ENCODE peak calls at places on chromosomes 12 and 14, in five cellular contexts. P is right lobe of liver, S is choroid plexus epithelial cell, E is retinal pigment epithelial cell, J is mammary epithelial cell. L is an unnamed sample.
A peak's percentile ranks its signal among the peaks of the same experiment; 100 is the strongest.

GRCh38 chr14:37594238-37594915 is 672 bp downstream of the FOXA1 start:
- DNase-seq in E (no peak), J (peak; percentile 74), S (peak; percentile 83), P (peak; percentile 76), L (no peak)

GRCh38 chr12:70197362-70197744 is 45.9 kb upstream of the CNOT2 start:
- DNase-seq in E (no peak), S (peak; percentile 41), J (no peak), P (no peak), L (no peak)

GRCh38 chr12:105955608-105955931 is 183.2 kb downstream of the NUAK1 start:
- DNase-seq in J (no peak), E (no peak), S (no peak), P (no peak), L (no peak)

GRCh38 chr12:64669270-64669842 is 59.1 kb downstream of the RASSF3 start:
- DNase-seq in E (no peak), P (peak; percentile 79), S (peak; percentile 68), J (peak; percentile 17), L (no peak)

GRCh38 chr14:65231286-65231980 is 129.1 kb upstream of the MAX start:
- DNase-seq in P (no peak), S (no peak), J (no peak), E (no peak), L (no peak)

GRCh38 chr14:100523536-100524025 is 63.6 kb downstream of the BEGAIN start:
- DNase-seq in J (no peak), P (no peak), E (no peak), S (no peak), L (no peak)

GRCh38 chr12:5806376-5807089 is 138.5 kb downstream of the ANO2 start:
- DNase-seq in J (no peak), E (peak; percentile 32), S (no peak), P (no peak), L (no peak)

GRCh38 chr12:41962171-41962572 is 182.5 kb downstream of the GXYLT1 start:
- DNase-seq in E (no peak), P (no peak), S (no peak), J (no peak), L (no peak)

GRCh38 chr14:88029500-88029899 is 24.6 kb downstream of the GPR65 start:
- DNase-seq in S (no peak), P (no peak), J (no peak), E (no peak), L (no peak)

GRCh38 chr14:100891501-100892445 is 11.7 kb downstream of the RTL1 start:
- DNase-seq in P (no peak), S (no peak), E (no peak), J (no peak), L (no peak)

GRCh38 chr14:74608959-74609611 is 3.0 kb downstream of the LTBP2 start:
- DNase-seq in P (peak; percentile 78), E (peak; percentile 48), S (peak; percentile 95), J (peak; percentile 77), L (no peak)

GRCh38 chr12:76820888-76821482 is 57.1 kb downstream of the ZDHHC17 start:
- DNase-seq in P (no peak), S (peak; percentile 67), E (no peak), J (peak; percentile 29), L (no peak)

GRCh38 chr12:45299132-45299692 is 83.3 kb downstream of the ANO6 start:
- DNase-seq in S (peak; percentile 79), E (no peak), J (peak; percentile 62), P (no peak), L (no peak)

GRCh38 chr14:35154016-35154415 is 31.7 kb downstream of the PRORP start:
- DNase-seq in E (no peak), S (no peak), P (no peak), J (no peak), L (no peak)

GRCh38 chr12:129550353-129550752 is 353.5 kb downstream of the TMEM132D start:
- DNase-seq in E (no peak), J (no peak), S (no peak), P (no peak), L (no peak)

GRCh38 chr14:88995437-88996198 is 171.2 kb downstream of the TTC8 start:
- DNase-seq in P (no peak), S (peak; percentile 65), E (peak; percentile 100), J (peak; percentile 70), L (peak; percentile 96)

GRCh38 chr14:91369628-91370445 is 47.8 kb downstream of the CCDC88C start:
- DNase-seq in S (no peak), J (peak; percentile 68), P (no peak), E (no peak), L (no peak)

GRCh38 chr14:72942934-72943333 is 16.7 kb downstream of the DCAF4 start:
- DNase-seq in J (no peak), P (no peak), S (no peak), E (no peak), L (no peak)

GRCh38 chr12:29816869-29817730 is 33.4 kb upstream of the TMTC1 start:
- DNase-seq in S (no peak), P (no peak), J (no peak), E (no peak), L (no peak)

GRCh38 chr14:92412912-92413311 is 89.9 kb downstream of the SLC24A4 start:
- DNase-seq in S (no peak), J (no peak), E (no peak), P (no peak), L (no peak)

GRCh38 chr14:88866305-88866704 is 41.9 kb downstream of the TTC8 start:
- DNase-seq in E (no peak), J (no peak), S (peak; percentile 61), P (no peak), L (no peak)

GRCh38 chr14:22319526-22320352 is 269.3 kb downstream of the DAD1 start:
- DNase-seq in S (peak; percentile 88), E (no peak), P (no peak), J (peak; percentile 39), L (no peak)

GRCh38 chr14:31880935-31881334 is 196.2 kb upstream of the ARHGAP5 start:
- DNase-seq in S (peak; percentile 95), P (no peak), E (peak; percentile 81), J (peak; percentile 87), L (peak; percentile 86)

GRCh38 chr14:56874375-56874774 is 64.1 kb upstream of the OTX2 start:
- DNase-seq in S (no peak), J (peak; percentile 9), E (no peak), P (no peak), L (no peak)

GRCh38 chr14:35661875-35662274 is 127.9 kb downstream of the INSM2 start:
- DNase-seq in J (no peak), E (no peak), S (no peak), P (no peak), L (no peak)

DNA sequence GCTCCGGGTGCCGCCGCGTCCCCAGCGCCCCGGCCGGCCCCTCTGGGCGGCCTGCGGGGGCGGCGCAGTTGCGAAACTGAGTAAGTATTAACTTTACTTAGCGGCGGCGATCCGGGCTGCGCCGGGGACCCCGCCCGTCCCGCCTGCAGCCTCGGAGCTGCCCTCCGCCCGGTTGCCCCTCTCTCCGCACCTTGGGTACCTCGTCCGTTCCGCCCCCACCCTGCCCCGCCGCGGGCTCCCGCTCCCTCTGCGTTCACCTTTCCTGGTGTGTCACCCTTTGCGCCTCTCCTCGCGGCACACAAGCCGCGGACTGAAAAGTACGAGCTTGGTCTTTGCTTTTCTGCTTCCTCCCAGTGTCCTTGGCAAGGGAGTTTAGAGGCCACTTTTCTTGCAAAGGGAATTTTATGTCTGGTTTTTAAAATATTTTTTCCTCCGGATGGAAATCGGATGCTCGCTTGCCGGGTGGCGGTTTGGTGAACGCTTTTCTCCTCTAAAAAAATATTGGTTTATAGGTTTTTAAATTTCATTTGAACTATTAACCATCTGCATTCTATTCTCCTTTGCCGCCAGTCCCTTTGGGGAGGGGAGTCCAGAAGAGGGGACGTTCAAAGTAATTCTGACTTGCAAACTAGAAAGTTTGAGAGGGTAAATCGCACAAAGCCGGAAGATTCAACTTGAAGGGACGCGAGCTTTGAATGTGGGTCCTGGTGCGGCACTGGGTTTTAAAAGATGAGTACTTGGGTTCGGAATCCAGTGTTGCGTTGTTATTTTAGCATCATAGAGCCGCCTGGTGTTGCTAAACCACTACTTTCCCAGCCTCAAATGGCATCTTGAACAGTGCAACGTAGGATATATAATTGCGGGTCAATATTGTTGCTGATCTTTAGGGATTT is 833 bp downstream of the RASSF8 start:
- DNase-seq in J (peak; percentile 73), P (peak; percentile 67), E (no peak), S (peak; percentile 92), L (no peak)
- TF ChIP-seq CTCF in J (no peak), P (no peak), E (peak; percentile 30), S (peak; percentile 46), L (peak; percentile 24)

DNA sequence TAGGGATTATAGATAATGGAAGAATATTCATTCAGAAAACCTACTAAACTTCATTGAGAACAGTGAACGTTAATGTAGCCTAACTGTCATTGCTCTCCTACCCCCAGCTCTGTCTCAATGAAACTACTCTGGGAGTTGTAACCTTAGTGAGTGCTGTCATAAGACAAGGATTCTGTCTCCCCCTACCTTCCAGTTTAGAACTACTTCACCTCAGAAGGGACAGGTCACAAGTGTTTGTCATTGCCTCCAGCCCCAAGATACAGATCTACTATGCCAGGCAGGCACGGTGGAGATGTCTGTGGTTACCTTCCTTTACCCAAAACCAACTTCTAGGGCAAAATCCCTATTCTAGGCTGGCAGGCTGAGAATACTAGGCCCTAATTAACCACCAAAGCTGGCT is 833.1 kb upstream of the SEL1L start:
- DNase-seq in E (no peak), P (no peak), J (no peak), S (no peak), L (no peak)
- TF ChIP-seq CTCF in E (no peak), P (no peak), J (no peak), S (no peak), L (no peak)

DNA sequence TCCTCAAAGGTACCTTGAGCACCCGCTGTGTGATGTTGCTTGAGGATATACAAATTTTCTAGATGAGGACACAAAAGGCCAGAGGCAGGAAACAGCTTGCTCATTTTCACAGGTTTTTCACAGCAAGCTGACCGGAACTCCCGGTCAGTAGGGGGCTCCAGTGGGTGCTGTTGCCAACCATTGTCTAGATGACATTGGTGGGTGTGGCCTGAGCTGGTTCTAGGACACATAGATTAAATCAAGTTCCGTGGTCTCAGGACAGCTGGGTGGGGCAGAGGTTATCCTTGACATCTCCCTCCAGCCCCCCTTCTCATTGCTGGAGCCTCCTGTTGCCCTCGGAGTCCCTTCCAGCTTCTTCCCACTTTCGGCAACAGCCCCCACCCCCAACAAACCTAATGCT is 153.6 kb upstream of the FKBP4 start:
- DNase-seq in E (no peak), S (peak; percentile 36), J (no peak), P (no peak), L (no peak)
- TF ChIP-seq CTCF in E (peak; percentile 53), S (peak; percentile 52), J (peak; percentile 13), P (no peak), L (peak; percentile 53)

DNA sequence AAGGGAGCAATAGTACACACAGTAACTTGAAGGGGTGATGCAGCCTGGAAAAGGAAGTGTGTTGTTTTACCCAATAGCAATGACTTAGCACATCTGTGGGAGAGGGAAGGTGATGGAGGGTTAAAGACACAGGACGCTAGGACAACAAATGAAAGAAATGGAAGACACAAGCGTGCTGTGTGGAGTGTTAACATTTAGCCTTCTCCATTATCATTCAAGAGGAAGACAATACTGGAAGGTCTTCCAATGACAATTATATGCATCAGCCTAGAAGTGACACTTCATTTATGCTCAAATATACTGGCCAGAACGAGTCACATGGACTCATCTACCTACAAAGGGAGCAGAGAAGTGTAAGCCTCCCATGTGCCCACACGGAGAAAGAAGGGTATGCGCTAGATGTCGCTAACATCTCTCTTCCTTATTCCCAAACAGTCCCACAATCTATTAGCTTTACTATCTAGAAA is 20.5 kb downstream of the PPM1H start:
- DNase-seq in E (no peak), S (no peak), P (no peak), J (no peak), L (no peak)
- TF ChIP-seq CTCF in E (no peak), S (no peak), P (no peak), J (no peak), L (no peak)